ENCODE peak calls at places on chromosome X, in five cellular contexts. S is tibial nerve; Y is CD8-positive, alpha-beta T cell; C is lower lobe of right lung; D is IMR-90. L is an unnamed sample.

GRCh38 chrX:106731590-106731989 is 5.1 kb downstream of the RNF128 start:
- DNase-seq in S (no peak), Y (no peak), C (no peak), D (no peak), L (no peak)

GRCh38 chrX:47080215-47080914 is 2.1 kb downstream of the RGN start:
- DNase-seq in S (no peak), Y (no peak), C (no peak), D (no peak), L (no peak)

GRCh38 chrX:50093627-50094026 is 107.2 kb downstream of the AKAP4 start:
- DNase-seq in S (no peak), Y (no peak), C (no peak), D (no peak), L (no peak)

GRCh38 chrX:115226929-115227328 is 7.0 kb downstream of the LRCH2 start:
- DNase-seq in S (no peak), Y (no peak), C (no peak), D (peak; percentile 28), L (peak; percentile 12)

GRCh38 chrX:51975360-51975759 is 81.9 kb downstream of the MAGED1 start:
- DNase-seq in S (no peak), Y (no peak), C (no peak), D (no peak), L (no peak)

GRCh38 chrX:102720237-102721168 is at the start of gene GPRASP3:
- DNase-seq in S (peak; percentile 64), Y (peak; percentile 77), C (peak; percentile 86), D (peak; percentile 75), L (peak; percentile 76)

GRCh38 chrX:7690842-7691241 is 152.1 kb upstream of the VCX start:
- DNase-seq in S (no peak), Y (no peak), C (no peak), D (no peak), L (no peak)

GRCh38 chrX:41543022-41543421 is 95.9 kb downstream of the NYX start:
- DNase-seq in S (no peak), Y (no peak), C (no peak), D (no peak), L (no peak)

GRCh38 chrX:129983575-129984131 is 1.2 kb downstream of the BCORL1 start:
- DNase-seq in S (no peak), Y (peak; percentile 20), C (peak; percentile 48), D (no peak), L (no peak)

GRCh38 chrX:140767646-140768045 is 58.1 kb downstream of the LINC00632 start:
- DNase-seq in S (no peak), Y (no peak), C (no peak), D (no peak), L (peak; percentile 21)

GRCh38 chrX:115233497-115234219 is at the start of gene LRCH2:
- DNase-seq in S (peak; percentile 12), Y (no peak), C (peak; percentile 51), D (peak; percentile 41), L (peak; percentile 58)

GRCh38 chrX:119753639-119754257 is 4.6 kb upstream of the SOWAHD start:
- DNase-seq in S (no peak), Y (peak; percentile 66), C (no peak), D (peak; percentile 24), L (peak; percentile 61)
- TF ChIP-seq CTCF in S (peak; percentile 18), Y (peak; percentile 58), C (peak; percentile 40), D (peak; percentile 45), L (peak; percentile 46)

DNA sequence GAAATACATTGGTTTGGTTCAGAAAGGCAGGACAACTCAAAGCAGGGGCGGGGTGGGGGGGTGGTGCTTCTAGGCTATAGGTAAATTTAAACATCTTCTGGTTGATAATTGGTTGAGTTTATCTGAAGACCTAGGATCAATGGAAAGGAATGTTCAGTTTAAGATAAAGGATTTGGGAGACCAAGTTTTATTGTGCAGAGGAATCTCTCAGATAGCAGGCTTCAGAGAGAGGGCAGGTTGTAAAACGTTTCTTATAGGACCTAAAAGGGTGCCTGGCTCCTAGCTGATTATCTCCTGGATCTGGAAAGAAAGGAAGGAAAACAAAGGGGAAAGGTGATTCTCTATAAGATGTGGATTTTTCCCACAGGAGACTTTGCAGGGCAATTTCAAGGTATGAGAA is 94.0 kb downstream of the TMEM47 start:
- DNase-seq in S (no peak), Y (no peak), C (no peak), D (no peak), L (no peak)
- H3K4me3 ChIP-seq in S (no peak overlapping the region), Y (no peak overlapping the region), C (no peak overlapping the region), D (no peak overlapping the region), L (no peak overlapping the region)

DNA sequence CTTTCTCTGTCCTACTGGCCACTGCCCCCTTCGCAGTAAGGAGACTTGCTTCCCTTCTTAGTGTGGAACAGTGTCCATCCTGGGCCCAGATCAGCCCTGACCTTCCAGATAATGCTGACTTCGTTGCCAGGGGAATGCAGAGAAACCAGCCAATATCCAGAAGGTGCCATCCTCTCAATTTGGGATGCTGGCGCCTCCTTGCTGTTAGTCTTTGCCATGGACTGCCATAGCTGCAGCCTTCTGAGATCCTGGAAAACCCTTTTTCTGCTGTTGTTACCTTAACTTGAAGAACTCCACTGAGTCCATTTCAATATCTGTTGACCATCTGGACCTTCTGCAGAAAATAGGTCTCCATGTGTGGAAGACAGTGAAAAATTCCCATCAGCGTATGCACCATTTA is 21.8 kb downstream of the RAI2 start:
- DNase-seq in S (no peak), Y (no peak), C (no peak), D (no peak), L (no peak)
- TF ChIP-seq CTCF in S (no peak), Y (no peak), C (no peak), D (no peak), L (peak; percentile 30)

DNA sequence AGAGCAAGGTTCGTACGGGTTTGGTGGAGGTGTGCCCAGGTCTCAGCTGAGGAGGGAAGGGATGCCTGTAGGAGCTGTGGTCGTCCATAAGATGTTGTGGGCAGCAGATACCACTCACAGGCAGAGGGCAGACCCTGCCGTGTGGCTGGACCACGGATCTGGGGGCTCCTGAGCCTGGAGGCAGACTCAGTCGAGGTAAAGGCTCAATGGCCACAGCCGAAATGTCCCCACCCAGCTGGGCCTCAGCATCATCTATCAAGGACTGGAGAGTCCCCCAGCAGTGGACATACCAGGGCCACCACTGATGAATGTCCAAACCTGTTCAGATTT is 98.5 kb downstream of the DHRSX start:
- DNase-seq in S (no peak), Y (no peak), C (no peak), D (no peak), L (no peak)
- H3K4me3 ChIP-seq in S (no peak overlapping the region), Y (no peak overlapping the region), C (no peak overlapping the region), D (no peak overlapping the region), L (no peak overlapping the region)

GRCh38 chrX:25721564-25721963 is 416.6 kb upstream of the MAGEB18 start:
- DNase-seq in S (no peak), Y (no peak), C (no peak), D (no peak), L (peak; percentile 34)
- TF ChIP-seq CTCF in S (no peak), Y (no peak), C (no peak), D (peak; percentile 27), L (peak; percentile 16)

GRCh38 chrX:153688534-153688899 is 791 bp downstream of the SLC6A8 start:
- DNase-seq in S (no peak), Y (no peak), C (no peak), D (no peak), L (no peak)

GRCh38 chrX:153687121-153688039 is at the start of gene SLC6A8:
- DNase-seq in S (peak; percentile 55), Y (no peak), C (peak; percentile 65), D (peak; percentile 44), L (peak; percentile 76)

GRCh38 chrX:153689654-153690465 is 2.1 kb downstream of the SLC6A8 start:
- DNase-seq in S (no peak), Y (no peak), C (no peak), D (peak; percentile 23), L (no peak)

GRCh38 chrX:153688900-153689590 is 1.3 kb downstream of the SLC6A8 start:
- DNase-seq in S (no peak), Y (no peak), C (no peak), D (peak; percentile 6), L (peak; percentile 44)

DNA sequence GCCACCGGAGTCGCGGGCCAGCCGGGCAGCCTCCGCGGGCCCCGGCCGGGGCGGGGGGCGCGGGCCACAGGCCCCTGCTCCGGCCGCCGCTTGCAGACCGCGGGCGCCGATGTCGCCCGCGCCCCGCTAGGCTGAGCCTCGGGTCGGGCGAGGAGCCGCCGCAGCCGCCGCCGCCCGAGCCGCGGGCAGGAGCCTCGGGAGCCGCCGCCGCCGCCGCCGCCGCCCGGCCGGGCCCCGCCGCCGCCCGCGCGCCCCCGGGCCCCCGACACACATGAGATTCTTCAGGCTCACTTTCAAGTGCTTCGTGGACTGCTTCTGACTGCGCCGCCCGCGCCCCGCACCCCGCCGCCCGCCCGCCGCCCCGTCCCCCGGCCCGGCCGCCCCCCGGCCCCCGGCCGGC is 345 bp downstream of the SLC6A8 start:
- DNase-seq in S (no peak), Y (no peak), C (no peak), D (no peak), L (no peak)
- H3K4me3 ChIP-seq in S (no peak overlapping the region), Y (no peak overlapping the region), C (no peak overlapping the region), D (peak overlapping the region; percentile 38), L (no peak overlapping the region)

GRCh38 chrX:53249387-53250042 is 24.5 kb upstream of the KDM5C start:
- DNase-seq in S (no peak), Y (no peak), C (no peak), D (no peak), L (no peak)
- TF ChIP-seq CTCF in S (no peak), Y (no peak), C (no peak), D (no peak), L (no peak)

GRCh38 chrX:110001702-110002299 is 1.1 kb upstream of the TMEM164 start:
- DNase-seq in S (no peak), Y (no peak), C (no peak), D (no peak), L (no peak)
- H3K4me3 ChIP-seq in S (peak overlapping the region; percentile 47), Y (peak overlapping the region; percentile 67), C (peak overlapping the region; percentile 68), D (peak overlapping the region; percentile 95), L (peak overlapping the region; percentile 47)

GRCh38 chrX:23616361-23616760 is 50.9 kb upstream of the PRDX4 start:
- DNase-seq in S (no peak), Y (no peak), C (no peak), D (peak; percentile 38), L (peak; percentile 39)
- TF ChIP-seq CTCF in S (peak; percentile 41), Y (peak; percentile 36), C (peak; percentile 47), D (peak; percentile 55), L (peak; percentile 52)